ENCODE peak calls at places on chromosomes 2 and 18, in six cellular contexts. A is NCI-H774, H is substantia nigra, N is fibroblast of lung, S is AG08396, Z is NCI-H1048. W is an unnamed sample.

GRCh38 chr18:67010916-67011315 is 407.0 kb upstream of the CDH19 start:
- DNase-seq in A (no peak), H (no peak), N (no peak), S (no peak), Z (no peak), W (no peak)

GRCh38 chr2:230714122-230714453 is 1.4 kb downstream of the CAB39 start:
- DNase-seq in A (no peak), H (no peak), N (peak), S (peak), Z (no peak), W (no peak)

GRCh38 chr18:78784861-78785260 is 194.8 kb upstream of the SALL3 start:
- DNase-seq in A (no peak), H (no peak), N (no peak), S (no peak), Z (no peak), W (no peak)

GRCh38 chr2:226671177-226671676 is 128.4 kb downstream of the IRS1 start:
- DNase-seq in A (no peak), H (no peak), N (no peak), S (no peak), Z (no peak), W (no peak)

GRCh38 chr2:224284134-224284946 is 117.6 kb downstream of the FAM124B start:
- DNase-seq in A (peak), H (no peak), N (peak), S (peak), Z (no peak), W (peak)

GRCh38 chr2:217988840-217989204 is 14.0 kb downstream of the TNS1 start:
- DNase-seq in A (no peak), H (no peak), N (no peak), S (no peak), Z (no peak), W (no peak)

GRCh38 chr18:24173997-24174396 is 35.1 kb downstream of the CABYR start:
- DNase-seq in A (no peak), H (no peak), N (no peak), S (no peak), Z (no peak), W (no peak)

GRCh38 chr2:34936089-34936488 is 1337.0 kb upstream of the FAM98A start:
- DNase-seq in A (no peak), H (no peak), N (no peak), S (no peak), Z (no peak), W (peak)

GRCh38 chr2:239396881-239397681 is 3.7 kb downstream of the HDAC4 start:
- DNase-seq in A (no peak), H (no peak), N (no peak), S (no peak), Z (no peak), W (no peak)

GRCh38 chr2:190627881-190628412 is 20.9 kb upstream of the NAB1 start:
- DNase-seq in A (no peak), H (no peak), N (no peak), S (peak), Z (no peak), W (peak)

GRCh38 chr2:26059542-26059941 is 25.7 kb downstream of the RAB10 start:
- DNase-seq in A (no peak), H (no peak), N (no peak), S (no peak), Z (no peak), W (no peak)

W was measured in BE2C.